ENCODE peak calls at places on chromosomes 7 and 10, in nine cellular contexts. One of them, this sample, is unnamed.

GRCh38 chr10:13922591-13922990 is 335.8 kb downstream of the PRPF18 start:
- DNase-seq in A549: no peak
- DNase-seq in astrocyte of the hippocampus: peak
- DNase-seq in tibial nerve: no peak
- DNase-seq in NCI-H2171: no peak
- DNase-seq in astrocyte: peak
- DNase-seq in GM10248: no peak
- DNase-seq in activated T-helper 1 cell treated with anti-CD3 and anti-CD28 coated beads, Interleukin-2, amount 50 U/mL, for 16 hours: no peak
- DNase-seq in naive thymus-derived CD4-positive, alpha-beta T cell: no peak
- DNase-seq in this sample: peak

GRCh38 chr10:35555962-35556930 is 48.9 kb upstream of the GJD4 start:
- DNase-seq in tibial nerve: no peak
- DNase-seq in naive thymus-derived CD4-positive, alpha-beta T cell: no peak
- DNase-seq in GM10248: no peak
- DNase-seq in activated T-helper 1 cell treated with anti-CD3 and anti-CD28 coated beads, Interleukin-2, amount 50 U/mL, for 16 hours: no peak
- DNase-seq in NCI-H2171: no peak
- DNase-seq in astrocyte: peak
- DNase-seq in A549: no peak
- DNase-seq in astrocyte of the hippocampus: peak
- DNase-seq in this sample: no peak

GRCh38 chr10:34522542-34522941 is 292.6 kb downstream of the PARD3 start:
- DNase-seq in A549: peak
- DNase-seq in tibial nerve: no peak
- DNase-seq in GM10248: peak
- DNase-seq in NCI-H2171: no peak
- DNase-seq in activated T-helper 1 cell treated with anti-CD3 and anti-CD28 coated beads, Interleukin-2, amount 50 U/mL, for 16 hours: no peak
- DNase-seq in astrocyte: no peak
- DNase-seq in astrocyte of the hippocampus: no peak
- DNase-seq in naive thymus-derived CD4-positive, alpha-beta T cell: no peak
- DNase-seq in this sample: peak

GRCh38 chr10:13890617-13891541 is 304.1 kb downstream of the PRPF18 start:
- DNase-seq in astrocyte: peak
- DNase-seq in A549: no peak
- DNase-seq in GM10248: no peak
- DNase-seq in naive thymus-derived CD4-positive, alpha-beta T cell: peak
- DNase-seq in activated T-helper 1 cell treated with anti-CD3 and anti-CD28 coated beads, Interleukin-2, amount 50 U/mL, for 16 hours: no peak
- DNase-seq in tibial nerve: no peak
- DNase-seq in NCI-H2171: no peak
- DNase-seq in astrocyte of the hippocampus: peak
- DNase-seq in this sample: peak

GRCh38 chr7:156527458-156527890 is 113.1 kb upstream of the RNF32 start:
- DNase-seq in naive thymus-derived CD4-positive, alpha-beta T cell: no peak
- DNase-seq in astrocyte of the hippocampus: no peak
- DNase-seq in GM10248: no peak
- DNase-seq in A549: peak
- DNase-seq in activated T-helper 1 cell treated with anti-CD3 and anti-CD28 coated beads, Interleukin-2, amount 50 U/mL, for 16 hours: no peak
- DNase-seq in NCI-H2171: no peak
- DNase-seq in tibial nerve: no peak
- DNase-seq in astrocyte: no peak
- DNase-seq in this sample: no peak

GRCh38 chr10:103542764-103543616 is 49.5 kb downstream of the NEURL1 start:
- DNase-seq in NCI-H2171: peak
- DNase-seq in naive thymus-derived CD4-positive, alpha-beta T cell: peak
- DNase-seq in A549: peak
- DNase-seq in GM10248: peak
- DNase-seq in activated T-helper 1 cell treated with anti-CD3 and anti-CD28 coated beads, Interleukin-2, amount 50 U/mL, for 16 hours: no peak
- DNase-seq in tibial nerve: peak
- DNase-seq in astrocyte of the hippocampus: peak
- DNase-seq in astrocyte: peak
- DNase-seq in this sample: peak

GRCh38 chr7:30911133-30911532 is 520 bp upstream of the AQP1 start:
- DNase-seq in A549: no peak
- DNase-seq in tibial nerve: no peak
- DNase-seq in activated T-helper 1 cell treated with anti-CD3 and anti-CD28 coated beads, Interleukin-2, amount 50 U/mL, for 16 hours: no peak
- DNase-seq in GM10248: no peak
- DNase-seq in astrocyte of the hippocampus: no peak
- DNase-seq in naive thymus-derived CD4-positive, alpha-beta T cell: no peak
- DNase-seq in NCI-H2171: no peak
- DNase-seq in astrocyte: no peak
- DNase-seq in this sample: no peak

GRCh38 chr7:94396606-94397005 is 1.9 kb downstream of the COL1A2 start:
- DNase-seq in A549: no peak
- DNase-seq in astrocyte: no peak
- DNase-seq in naive thymus-derived CD4-positive, alpha-beta T cell: no peak
- DNase-seq in NCI-H2171: no peak
- DNase-seq in astrocyte of the hippocampus: peak
- DNase-seq in activated T-helper 1 cell treated with anti-CD3 and anti-CD28 coated beads, Interleukin-2, amount 50 U/mL, for 16 hours: no peak
- DNase-seq in tibial nerve: peak
- DNase-seq in GM10248: no peak
- DNase-seq in this sample: no peak

GRCh38 chr10:132124201-132124920 is 58.6 kb downstream of the JAKMIP3 start:
- DNase-seq in naive thymus-derived CD4-positive, alpha-beta T cell: no peak
- DNase-seq in GM10248: no peak
- DNase-seq in astrocyte of the hippocampus: no peak
- DNase-seq in A549: no peak
- DNase-seq in activated T-helper 1 cell treated with anti-CD3 and anti-CD28 coated beads, Interleukin-2, amount 50 U/mL, for 16 hours: no peak
- DNase-seq in NCI-H2171: no peak
- DNase-seq in astrocyte: no peak
- DNase-seq in tibial nerve: no peak
- DNase-seq in this sample: no peak

GRCh38 chr10:123642697-123643096 is 23.5 kb upstream of the GPR26 start:
- DNase-seq in astrocyte of the hippocampus: no peak
- DNase-seq in NCI-H2171: no peak
- DNase-seq in naive thymus-derived CD4-positive, alpha-beta T cell: no peak
- DNase-seq in A549: peak
- DNase-seq in tibial nerve: no peak
- DNase-seq in astrocyte: no peak
- DNase-seq in GM10248: no peak
- DNase-seq in activated T-helper 1 cell treated with anti-CD3 and anti-CD28 coated beads, Interleukin-2, amount 50 U/mL, for 16 hours: no peak
- DNase-seq in this sample: no peak

GRCh38 chr7:127863082-127863481 is 168.2 kb downstream of the LRRC4 start:
- DNase-seq in tibial nerve: no peak
- DNase-seq in astrocyte of the hippocampus: no peak
- DNase-seq in GM10248: no peak
- DNase-seq in NCI-H2171: no peak
- DNase-seq in astrocyte: no peak
- DNase-seq in A549: no peak
- DNase-seq in activated T-helper 1 cell treated with anti-CD3 and anti-CD28 coated beads, Interleukin-2, amount 50 U/mL, for 16 hours: no peak
- DNase-seq in naive thymus-derived CD4-positive, alpha-beta T cell: no peak
- DNase-seq in this sample: no peak

GRCh38 chr10:78524342-78524741 is 490.7 kb downstream of the RPS24 start:
- DNase-seq in naive thymus-derived CD4-positive, alpha-beta T cell: no peak
- DNase-seq in A549: no peak
- DNase-seq in astrocyte: no peak
- DNase-seq in GM10248: no peak
- DNase-seq in NCI-H2171: peak
- DNase-seq in tibial nerve: no peak
- DNase-seq in astrocyte of the hippocampus: no peak
- DNase-seq in activated T-helper 1 cell treated with anti-CD3 and anti-CD28 coated beads, Interleukin-2, amount 50 U/mL, for 16 hours: no peak
- DNase-seq in this sample: no peak

GRCh38 chr10:92688927-92689662 is 660 bp upstream of the HHEX start:
- DNase-seq in NCI-H2171: no peak
- DNase-seq in naive thymus-derived CD4-positive, alpha-beta T cell: no peak
- DNase-seq in tibial nerve: no peak
- DNase-seq in activated T-helper 1 cell treated with anti-CD3 and anti-CD28 coated beads, Interleukin-2, amount 50 U/mL, for 16 hours: no peak
- DNase-seq in A549: peak
- DNase-seq in GM10248: peak
- DNase-seq in astrocyte: peak
- DNase-seq in astrocyte of the hippocampus: peak
- DNase-seq in this sample: peak